ENCODE peak calls at places on chromosomes 13 and 19, in five cellular contexts. T, Z, M, E and D are unnamed samples.

GRCh38 chr19:15422311-15423075 is 3.7 kb upstream of the AKAP8L start:
- DNase-seq in T (no peak), Z (no peak), M (no peak), E (no peak), D (no peak)

GRCh38 chr13:108785844-108786243 is 156.4 kb downstream of the MYO16 start:
- DNase-seq in T (no peak), Z (no peak), M (no peak), E (no peak), D (no peak)

GRCh38 chr19:38210458-38210987 is 13.5 kb downstream of the DPF1 start:
- DNase-seq in T (no peak), Z (peak; percentile 42), M (peak; percentile 22), E (no peak), D (no peak)

GRCh38 chr13:25860862-25861261 is 191.0 kb downstream of the SHISA2 start:
- DNase-seq in T (no peak), Z (peak; percentile 16), M (peak; percentile 2), E (peak; percentile 74), D (peak; percentile 79)

GRCh38 chr19:45218426-45218825 is 26.8 kb downstream of the EXOC3L2 start:
- DNase-seq in T (no peak), Z (no peak), M (no peak), E (no peak), D (no peak)

GRCh38 chr19:2270157-2270571 is 11.8 kb downstream of the PEAK3 start:
- DNase-seq in T (no peak), Z (peak; percentile 31), M (no peak), E (no peak), D (no peak)

GRCh38 chr13:49669735-49670309 is 21.5 kb downstream of the EBPL start:
- DNase-seq in T (no peak), Z (peak; percentile 78), M (peak; percentile 84), E (peak; percentile 69), D (peak; percentile 59)

GRCh38 chr19:45402469-45403070 is 2.3 kb downstream of the PPP1R13L start:
- DNase-seq in T (no peak), Z (peak; percentile 36), M (no peak), E (peak; percentile 90), D (no peak)

GRCh38 chr19:460877-461609 is at the start of gene SHC2:
- DNase-seq in T (no peak), Z (no peak), M (no peak), E (no peak), D (no peak)